ENCODE peak calls at places on chromosomes 16 and 17, in nine cellular contexts. One of them, this sample, is unnamed.

GRCh38 chr16:90020838-90021382 is 1.7 kb upstream of the DBNDD1 start:
- DNase-seq in transverse colon: no peak
- DNase-seq in A549: no peak
- DNase-seq in tibial nerve: no peak
- DNase-seq in stomach: no peak
- DNase-seq in H1: no peak
- DNase-seq in K562: no peak
- DNase-seq in ovary: no peak
- DNase-seq in sigmoid colon: no peak
- DNase-seq in this sample: no peak

GRCh38 chr17:73814070-73814469 is 169.8 kb upstream of the SDK2 start:
- DNase-seq in transverse colon: no peak
- DNase-seq in A549: no peak
- DNase-seq in tibial nerve: no peak
- DNase-seq in stomach: no peak
- DNase-seq in H1: no peak
- DNase-seq in K562: no peak
- DNase-seq in ovary: no peak
- DNase-seq in sigmoid colon: no peak
- DNase-seq in this sample: no peak

GRCh38 chr17:41199421-41200098 is 9.9 kb downstream of the KRTAP9-1 start:
- DNase-seq in transverse colon: peak
- DNase-seq in A549: no peak
- DNase-seq in tibial nerve: no peak
- DNase-seq in stomach: no peak
- DNase-seq in H1: no peak
- DNase-seq in K562: no peak
- DNase-seq in ovary: no peak
- DNase-seq in sigmoid colon: no peak
- DNase-seq in this sample: no peak

GRCh38 chr16:27486760-27487159 is 63.0 kb downstream of the GTF3C1 start:
- DNase-seq in transverse colon: no peak
- DNase-seq in A549: no peak
- DNase-seq in tibial nerve: no peak
- DNase-seq in stomach: no peak
- DNase-seq in H1: no peak
- DNase-seq in K562: no peak
- DNase-seq in ovary: no peak
- DNase-seq in sigmoid colon: no peak
- DNase-seq in this sample: no peak

GRCh38 chr17:73610331-73610911 is 33.8 kb downstream of the SDK2 start:
- DNase-seq in transverse colon: no peak
- DNase-seq in A549: no peak
- DNase-seq in tibial nerve: no peak
- DNase-seq in stomach: no peak
- DNase-seq in H1: no peak
- DNase-seq in K562: no peak
- DNase-seq in ovary: no peak
- DNase-seq in sigmoid colon: no peak
- DNase-seq in this sample: no peak

GRCh38 chr17:44848961-44849489 is 1.3 kb downstream of the HIGD1B start:
- DNase-seq in transverse colon: no peak
- DNase-seq in A549: no peak
- DNase-seq in tibial nerve: no peak
- DNase-seq in stomach: no peak
- DNase-seq in H1: no peak
- DNase-seq in K562: no peak
- DNase-seq in ovary: no peak
- DNase-seq in sigmoid colon: no peak
- DNase-seq in this sample: no peak

GRCh38 chr16:88331989-88332920 is 50.5 kb upstream of the ZNF469 start:
- DNase-seq in transverse colon: peak
- DNase-seq in A549: peak
- DNase-seq in tibial nerve: peak
- DNase-seq in stomach: peak
- DNase-seq in H1: no peak
- DNase-seq in K562: no peak
- DNase-seq in ovary: no peak
- DNase-seq in sigmoid colon: peak
- DNase-seq in this sample: peak

GRCh38 chr17:81871387-81872120 is 417 bp upstream of the ARHGDIA start:
- DNase-seq in transverse colon: peak
- DNase-seq in A549: peak
- DNase-seq in tibial nerve: peak
- DNase-seq in stomach: peak
- DNase-seq in H1: peak
- DNase-seq in K562: peak
- DNase-seq in ovary: peak
- DNase-seq in sigmoid colon: peak
- DNase-seq in this sample: peak

GRCh38 chr16:69477546-69477945 is 53.1 kb downstream of the CYB5B start:
- DNase-seq in transverse colon: no peak
- DNase-seq in A549: no peak
- DNase-seq in tibial nerve: no peak
- DNase-seq in stomach: no peak
- DNase-seq in H1: no peak
- DNase-seq in K562: peak
- DNase-seq in ovary: no peak
- DNase-seq in sigmoid colon: no peak
- DNase-seq in this sample: no peak

GRCh38 chr17:79888811-79889634 is 49.8 kb upstream of the CBX4 start:
- DNase-seq in transverse colon: no peak
- DNase-seq in A549: no peak
- DNase-seq in tibial nerve: no peak
- DNase-seq in stomach: no peak
- DNase-seq in H1: no peak
- DNase-seq in K562: no peak
- DNase-seq in ovary: no peak
- DNase-seq in sigmoid colon: no peak
- DNase-seq in this sample: no peak

GRCh38 chr16:63663155-63663554 is 1458.7 kb downstream of the CDH11 start:
- DNase-seq in transverse colon: no peak
- DNase-seq in A549: no peak
- DNase-seq in tibial nerve: no peak
- DNase-seq in stomach: no peak
- DNase-seq in H1: no peak
- DNase-seq in K562: no peak
- DNase-seq in ovary: no peak
- DNase-seq in sigmoid colon: no peak
- DNase-seq in this sample: no peak

GRCh38 chr17:32689348-32689747 is 187.6 kb downstream of the MYO1D start:
- DNase-seq in transverse colon: no peak
- DNase-seq in A549: no peak
- DNase-seq in tibial nerve: no peak
- DNase-seq in stomach: no peak
- DNase-seq in H1: no peak
- DNase-seq in K562: no peak
- DNase-seq in ovary: no peak
- DNase-seq in sigmoid colon: no peak
- DNase-seq in this sample: no peak

GRCh38 chr17:29376667-29377268 is 13.4 kb upstream of the TAOK1 start:
- DNase-seq in transverse colon: no peak
- DNase-seq in A549: peak
- DNase-seq in tibial nerve: no peak
- DNase-seq in stomach: no peak
- DNase-seq in H1: no peak
- DNase-seq in K562: peak
- DNase-seq in ovary: no peak
- DNase-seq in sigmoid colon: peak
- DNase-seq in this sample: no peak
- TF ChIP-seq EP300 in transverse colon: no peak
- TF ChIP-seq EP300 in A549: no peak
- TF ChIP-seq EP300 in tibial nerve: no peak
- TF ChIP-seq EP300 in stomach: no peak
- TF ChIP-seq EP300 in H1: no peak
- TF ChIP-seq EP300 in K562: no peak
- TF ChIP-seq EP300 in ovary: no peak
- TF ChIP-seq EP300 in sigmoid colon: no peak
- TF ChIP-seq EP300 in this sample: no peak

DNA sequence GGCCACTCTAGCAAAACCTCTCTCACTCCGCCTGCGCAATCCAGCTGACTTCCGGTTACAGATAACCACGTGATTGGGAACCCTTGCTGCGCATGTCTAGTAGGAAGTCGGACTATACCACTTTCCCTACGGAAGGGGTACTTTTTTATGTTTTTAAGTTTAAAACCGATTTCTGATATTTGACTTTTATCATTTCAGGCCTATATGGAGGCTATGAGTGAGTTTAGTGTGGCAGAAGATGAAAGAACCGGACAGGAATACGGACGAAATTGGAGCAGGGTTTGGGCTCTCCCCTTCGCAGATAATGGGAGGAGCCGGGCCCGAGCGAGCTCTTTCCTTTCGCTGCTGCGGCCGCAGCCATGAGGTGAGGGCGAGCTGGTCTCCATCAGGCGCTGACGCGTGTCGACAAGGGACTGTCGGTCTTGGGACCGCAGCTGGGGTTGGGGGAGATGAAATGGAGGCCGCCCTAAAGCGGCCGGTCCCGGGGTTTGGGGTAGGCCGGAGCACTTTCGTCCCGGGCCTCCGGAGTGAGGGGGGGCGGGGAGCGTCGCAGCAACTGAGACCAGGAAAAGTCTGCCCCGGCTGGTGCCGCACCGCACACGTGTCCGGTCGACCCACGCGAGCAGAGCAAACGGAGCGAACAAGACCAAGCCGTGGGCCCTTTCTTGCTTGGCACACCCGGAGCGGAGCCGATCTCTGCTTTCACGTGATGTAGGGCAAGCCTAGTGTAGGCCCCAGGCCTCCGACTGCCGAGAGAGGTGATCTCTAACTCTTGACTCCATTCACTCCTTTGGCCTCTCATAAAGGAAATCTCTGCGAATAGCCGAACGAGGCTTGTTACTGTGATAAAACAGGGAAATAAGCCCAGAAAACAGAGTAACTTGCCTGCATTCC is at the start of gene RPL19:
- DNase-seq in transverse colon: peak
- DNase-seq in A549: peak
- DNase-seq in tibial nerve: peak
- DNase-seq in stomach: peak
- DNase-seq in H1: peak
- DNase-seq in K562: peak
- DNase-seq in ovary: peak
- DNase-seq in sigmoid colon: peak
- DNase-seq in this sample: peak
- TF ChIP-seq POLR2A in transverse colon: peak
- TF ChIP-seq POLR2A in A549: peak
- TF ChIP-seq POLR2A in tibial nerve: peak
- TF ChIP-seq POLR2A in stomach: no peak
- TF ChIP-seq POLR2A in H1: peak
- TF ChIP-seq POLR2A in K562: peak
- TF ChIP-seq POLR2A in ovary: peak
- TF ChIP-seq POLR2A in sigmoid colon: peak
- TF ChIP-seq POLR2A in this sample: peak

DNA sequence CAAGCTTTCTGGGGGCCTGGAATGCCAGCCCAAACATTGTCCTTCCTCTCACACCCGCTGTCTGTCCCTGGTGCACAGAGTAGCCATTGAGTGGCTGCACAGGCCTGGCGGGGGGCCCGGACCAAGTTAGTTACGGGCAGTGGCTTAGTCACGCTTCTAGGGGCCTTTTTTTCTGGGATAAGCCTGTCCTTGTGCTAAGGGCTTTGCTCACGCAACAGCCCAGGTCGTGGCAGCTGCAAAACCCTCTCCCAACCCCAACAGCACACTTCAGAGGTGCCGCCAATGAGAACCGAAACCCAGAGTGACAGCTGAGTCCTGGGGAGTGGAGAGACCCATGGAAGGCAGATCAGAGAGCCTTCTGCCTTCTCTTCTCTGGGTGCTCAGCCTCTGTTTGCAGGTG is 9.0 kb downstream of the WSCD1 start:
- DNase-seq in transverse colon: no peak
- DNase-seq in A549: no peak
- DNase-seq in tibial nerve: no peak
- DNase-seq in stomach: no peak
- DNase-seq in H1: no peak
- DNase-seq in K562: no peak
- DNase-seq in ovary: no peak
- DNase-seq in sigmoid colon: no peak
- DNase-seq in this sample: no peak
- H3K4me3 ChIP-seq in transverse colon: no peak
- H3K4me3 ChIP-seq in A549: no peak
- H3K4me3 ChIP-seq in tibial nerve: no peak
- H3K4me3 ChIP-seq in stomach: no peak
- H3K4me3 ChIP-seq in H1: no peak
- H3K4me3 ChIP-seq in K562: no peak
- H3K4me3 ChIP-seq in ovary: no peak
- H3K4me3 ChIP-seq in sigmoid colon: no peak
- H3K4me3 ChIP-seq in this sample: no peak

GRCh38 chr17:28846231-28846630 is 3.6 kb upstream of the FAM222B start:
- DNase-seq in transverse colon: no peak
- DNase-seq in A549: no peak
- DNase-seq in tibial nerve: no peak
- DNase-seq in stomach: no peak
- DNase-seq in H1: no peak
- DNase-seq in K562: no peak
- DNase-seq in ovary: peak
- DNase-seq in sigmoid colon: no peak
- DNase-seq in this sample: no peak
- TF ChIP-seq EP300 in transverse colon: no peak
- TF ChIP-seq EP300 in A549: no peak
- TF ChIP-seq EP300 in tibial nerve: no peak
- TF ChIP-seq EP300 in stomach: no peak
- TF ChIP-seq EP300 in H1: no peak
- TF ChIP-seq EP300 in K562: no peak
- TF ChIP-seq EP300 in ovary: no peak
- TF ChIP-seq EP300 in sigmoid colon: no peak
- TF ChIP-seq EP300 in this sample: no peak